ENCODE peak calls at places on chromosomes 2 and 18, in four cellular contexts. One of them, this sample, is unnamed.

GRCh38 chr2:233026211-233026813 is 6.2 kb upstream of the NEU2 start:
- DNase-seq in adrenal gland: no peak
- DNase-seq in uterus: no peak
- DNase-seq in heart left ventricle: no peak
- DNase-seq in this sample: no peak

GRCh38 chr2:101255501-101255900 is 2.8 kb downstream of the CNOT11 start:
- DNase-seq in adrenal gland: no peak
- DNase-seq in uterus: no peak
- DNase-seq in heart left ventricle: no peak
- DNase-seq in this sample: no peak

GRCh38 chr2:5730386-5730785 is 38.2 kb downstream of the SOX11 start:
- DNase-seq in heart left ventricle: no peak
- DNase-seq in adrenal gland: no peak
- DNase-seq in uterus: no peak
- DNase-seq in this sample: no peak

GRCh38 chr2:200484934-200485333 is 24.9 kb downstream of the KCTD18 start:
- DNase-seq in adrenal gland: no peak
- DNase-seq in heart left ventricle: no peak
- DNase-seq in uterus: no peak
- DNase-seq in this sample: no peak

GRCh38 chr2:111168528-111168929 is 47.8 kb downstream of the BCL2L11 start:
- DNase-seq in uterus: no peak
- DNase-seq in adrenal gland: peak; percentile 71
- DNase-seq in heart left ventricle: peak; percentile 18
- DNase-seq in this sample: no peak

GRCh38 chr2:46538393-46538792 is 59.0 kb downstream of the TMEM247 start:
- DNase-seq in heart left ventricle: no peak
- DNase-seq in uterus: peak; percentile 55
- DNase-seq in adrenal gland: no peak
- DNase-seq in this sample: no peak

GRCh38 chr2:21728133-21728532 is 604.4 kb downstream of the TDRD15 start:
- DNase-seq in adrenal gland: no peak
- DNase-seq in uterus: no peak
- DNase-seq in heart left ventricle: no peak
- DNase-seq in this sample: no peak

GRCh38 chr2:57146951-57147350 is 899.7 kb upstream of the VRK2 start:
- DNase-seq in adrenal gland: no peak
- DNase-seq in heart left ventricle: no peak
- DNase-seq in uterus: no peak
- DNase-seq in this sample: no peak

GRCh38 chr2:69798466-69798908 is 31.0 kb upstream of the GMCL1 start:
- DNase-seq in heart left ventricle: no peak
- DNase-seq in adrenal gland: peak; percentile 37
- DNase-seq in uterus: peak; percentile 42
- DNase-seq in this sample: no peak

GRCh38 chr18:11004951-11005350 is 144.4 kb downstream of the PIEZO2 start:
- DNase-seq in uterus: no peak
- DNase-seq in adrenal gland: no peak
- DNase-seq in heart left ventricle: no peak
- DNase-seq in this sample: no peak

GRCh38 chr2:25444608-25445270 is 103.0 kb upstream of the DNMT3A start:
- DNase-seq in uterus: no peak
- DNase-seq in heart left ventricle: no peak
- DNase-seq in adrenal gland: no peak
- DNase-seq in this sample: no peak

GRCh38 chr2:19362652-19363473 is 4.4 kb upstream of the OSR1 start:
- DNase-seq in uterus: peak; percentile 86
- DNase-seq in adrenal gland: peak; percentile 85
- DNase-seq in heart left ventricle: peak; percentile 85
- DNase-seq in this sample: peak; percentile 83

GRCh38 chr18:9106094-9106493 is 3.6 kb downstream of the NDUFV2 start:
- DNase-seq in adrenal gland: no peak
- DNase-seq in heart left ventricle: no peak
- DNase-seq in uterus: no peak
- DNase-seq in this sample: no peak

GRCh38 chr2:230828272-230828961 is 36.3 kb upstream of the ITM2C start:
- DNase-seq in uterus: no peak
- DNase-seq in heart left ventricle: peak; percentile 50
- DNase-seq in adrenal gland: no peak
- DNase-seq in this sample: no peak

GRCh38 chr2:86229221-86229620 is 30.0 kb downstream of the MRPL35 start:
- DNase-seq in adrenal gland: no peak
- DNase-seq in heart left ventricle: no peak
- DNase-seq in uterus: no peak
- DNase-seq in this sample: no peak

GRCh38 chr2:162989507-162989906 is 150.9 kb upstream of the KCNH7 start:
- DNase-seq in heart left ventricle: no peak
- DNase-seq in adrenal gland: no peak
- DNase-seq in uterus: no peak
- DNase-seq in this sample: no peak

GRCh38 chr2:102070058-102070642 is 72.4 kb upstream of the IL1R1 start:
- DNase-seq in heart left ventricle: peak; percentile 92
- DNase-seq in uterus: peak; percentile 75
- DNase-seq in adrenal gland: peak; percentile 94
- DNase-seq in this sample: peak; percentile 90

GRCh38 chr2:37389984-37390765 is 45.7 kb downstream of the QPCT start:
- DNase-seq in uterus: peak; percentile 72
- DNase-seq in adrenal gland: peak; percentile 52
- DNase-seq in heart left ventricle: peak; percentile 31
- DNase-seq in this sample: peak; percentile 36

GRCh38 chr2:221203846-221204245 is 368.3 kb downstream of the EPHA4 start:
- DNase-seq in adrenal gland: no peak
- DNase-seq in heart left ventricle: no peak
- DNase-seq in uterus: no peak
- DNase-seq in this sample: no peak

GRCh38 chr18:5746844-5747243 is 148.5 kb downstream of the TMEM200C start:
- DNase-seq in adrenal gland: no peak
- DNase-seq in heart left ventricle: no peak
- DNase-seq in uterus: no peak
- DNase-seq in this sample: no peak

GRCh38 chr2:85914916-85915315 is 26.1 kb upstream of the ST3GAL5 start:
- DNase-seq in uterus: no peak
- DNase-seq in heart left ventricle: no peak
- DNase-seq in adrenal gland: no peak
- DNase-seq in this sample: no peak

DNA sequence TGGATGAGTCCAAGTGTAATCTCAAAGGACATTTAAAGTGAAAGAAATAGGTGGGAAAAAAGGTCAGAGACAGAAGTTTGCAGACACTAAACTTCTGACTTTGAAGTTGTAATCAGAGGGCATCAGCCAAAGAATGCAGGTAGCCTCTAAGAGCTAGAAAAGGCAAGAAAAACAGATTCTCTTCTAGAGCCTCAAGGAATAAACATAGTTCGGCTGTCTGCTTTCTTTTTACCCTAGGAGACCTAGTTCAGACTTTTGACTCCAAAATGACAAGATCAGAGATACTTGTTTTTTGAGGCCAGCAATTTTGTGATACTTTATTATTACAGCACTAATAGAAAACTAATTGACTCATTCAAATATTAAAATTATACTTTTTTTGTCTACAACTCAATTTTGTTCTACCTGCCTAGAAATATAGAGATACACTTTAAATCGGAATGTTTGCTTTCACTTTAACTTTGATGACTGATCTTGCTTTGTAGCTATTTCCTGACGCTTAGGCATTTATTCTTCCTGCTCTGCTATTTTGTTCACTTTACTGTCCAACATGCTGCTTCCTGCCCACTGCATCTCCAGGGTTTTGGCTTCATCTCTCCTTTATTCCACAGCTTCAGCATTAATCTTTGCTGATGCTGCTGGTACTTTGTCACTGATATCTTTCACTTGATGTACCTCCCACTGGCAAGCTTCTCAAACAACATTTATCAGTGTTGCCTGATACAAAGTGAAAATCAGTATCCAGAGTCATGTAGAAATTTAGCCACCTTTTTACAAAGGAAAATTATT is 272.5 kb downstream of the DSEL start:
- DNase-seq in uterus: no peak
- DNase-seq in adrenal gland: no peak
- DNase-seq in heart left ventricle: no peak
- DNase-seq in this sample: no peak
- TF ChIP-seq CTCF in uterus: no peak
- TF ChIP-seq CTCF in adrenal gland: no peak
- TF ChIP-seq CTCF in heart left ventricle: no peak
- TF ChIP-seq CTCF in this sample: no peak

GRCh38 chr2:65177754-65178442 is 48.0 kb upstream of the RAB1A start:
- DNase-seq in adrenal gland: no peak
- DNase-seq in heart left ventricle: no peak
- DNase-seq in uterus: no peak
- DNase-seq in this sample: no peak
- H3K4me1 ChIP-seq in adrenal gland: no peaks in the 10 kb centered on the region
- H3K4me1 ChIP-seq in heart left ventricle: no peaks in the 10 kb centered on the region
- H3K4me1 ChIP-seq in uterus: no peaks in the 10 kb centered on the region
- H3K4me1 ChIP-seq in this sample: no peaks in the 10 kb centered on the region

DNA sequence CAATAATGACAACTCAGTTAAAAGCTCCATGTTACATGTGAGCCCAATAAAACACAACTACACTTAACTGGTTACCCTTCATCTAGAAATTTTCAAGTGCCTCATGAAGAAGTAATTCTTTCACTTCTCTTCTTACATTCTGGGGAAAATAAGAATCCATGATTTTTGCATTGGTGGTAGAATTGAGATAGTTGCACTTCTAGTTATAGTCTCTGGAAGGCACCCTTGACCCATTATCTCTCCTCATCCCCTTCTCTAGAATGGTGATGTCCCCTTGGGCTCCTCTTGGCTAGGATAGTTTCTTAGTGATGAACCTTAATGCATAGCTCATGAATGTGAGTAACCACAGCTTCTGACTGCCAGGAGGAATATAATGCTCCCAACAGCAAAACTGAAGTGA is 3.6 kb downstream of the LGALSL start:
- DNase-seq in heart left ventricle: no peak
- DNase-seq in uterus: no peak
- DNase-seq in adrenal gland: no peak
- DNase-seq in this sample: no peak
- TF ChIP-seq CTCF in heart left ventricle: no peak
- TF ChIP-seq CTCF in uterus: no peak
- TF ChIP-seq CTCF in adrenal gland: no peak
- TF ChIP-seq CTCF in this sample: no peak

GRCh38 chr18:58223717-58224424 is 179.8 kb downstream of the NEDD4L start:
- DNase-seq in adrenal gland: peak; percentile 84
- DNase-seq in heart left ventricle: peak; percentile 64
- DNase-seq in uterus: peak; percentile 47
- DNase-seq in this sample: peak; percentile 72

GRCh38 chr18:58222439-58223125 is 178.6 kb downstream of the NEDD4L start:
- DNase-seq in heart left ventricle: no peak
- DNase-seq in uterus: no peak
- DNase-seq in adrenal gland: no peak
- DNase-seq in this sample: peak; percentile 11

GRCh38 chr18:58218111-58218510 is 174.1 kb downstream of the NEDD4L start:
- DNase-seq in uterus: no peak
- DNase-seq in adrenal gland: no peak
- DNase-seq in heart left ventricle: no peak
- DNase-seq in this sample: no peak

GRCh38 chr18:58224425-58224750 is 180.4 kb downstream of the NEDD4L start:
- DNase-seq in adrenal gland: no peak
- DNase-seq in heart left ventricle: no peak
- DNase-seq in uterus: no peak
- DNase-seq in this sample: no peak

GRCh38 chr18:58221060-58221725 is 177.2 kb downstream of the NEDD4L start:
- DNase-seq in heart left ventricle: no peak
- DNase-seq in adrenal gland: no peak
- DNase-seq in uterus: no peak
- DNase-seq in this sample: peak; percentile 81
- H3K4me1 ChIP-seq in heart left ventricle: peaks cover 21% of the 10 kb centered on the region
- H3K4me1 ChIP-seq in adrenal gland: peaks cover 34% of the 10 kb centered on the region
- H3K4me1 ChIP-seq in uterus: no peaks in the 10 kb centered on the region
- H3K4me1 ChIP-seq in this sample: peaks cover 12% of the 10 kb centered on the region

DNA sequence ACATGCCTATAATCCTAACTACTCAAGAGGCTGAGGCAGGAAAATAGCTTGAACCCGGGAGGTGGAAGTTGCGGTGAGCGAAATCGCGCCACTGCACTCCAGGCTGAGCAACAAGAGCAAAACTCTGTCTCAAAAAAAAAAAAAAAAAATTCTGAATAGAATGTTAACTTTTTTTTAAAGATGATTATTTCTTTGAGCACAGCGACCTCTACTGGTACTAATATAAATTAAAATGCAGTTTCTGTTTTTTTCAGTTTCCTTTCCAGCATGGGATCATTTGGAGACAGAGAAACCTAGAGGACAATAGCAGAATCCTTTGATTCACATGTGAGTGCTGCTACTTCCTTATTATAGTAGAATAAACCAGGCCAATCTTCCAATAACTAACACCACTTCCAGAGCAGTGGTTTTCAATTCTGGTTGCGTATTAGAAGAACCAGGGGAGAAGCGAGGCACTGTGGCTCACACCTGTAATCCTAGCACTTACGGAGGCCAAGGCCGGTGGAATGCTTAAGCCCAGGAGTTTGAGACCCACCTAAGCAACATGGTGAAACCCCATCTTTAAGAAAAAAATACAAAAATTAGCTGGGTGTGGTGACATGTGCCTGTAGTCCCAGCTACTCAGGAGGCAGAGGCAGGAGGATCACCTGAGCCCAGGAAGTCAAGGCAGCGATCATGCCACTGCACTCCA is 10.2 kb downstream of the SRSF7 start:
- DNase-seq in uterus: no peak
- DNase-seq in adrenal gland: peak; percentile 47
- DNase-seq in heart left ventricle: no peak
- DNase-seq in this sample: no peak
- TF ChIP-seq CTCF in uterus: peak; percentile 69
- TF ChIP-seq CTCF in adrenal gland: peak; percentile 89
- TF ChIP-seq CTCF in heart left ventricle: peak; percentile 69
- TF ChIP-seq CTCF in this sample: peak; percentile 44